ENCODE peak calls at places on chromosome 22, in four cellular contexts. X is AG10803, Q is GM06990, G is astrocyte. V is an unnamed sample.

GRCh38 chr22:50081426-50082196 is 3.6 kb downstream of the MLC1 start:
- DNase-seq in X (no peak), Q (no peak), G (no peak), V (no peak)

GRCh38 chr22:47218671-47219070 is 456.2 kb downstream of the TBC1D22A start:
- DNase-seq in X (no peak), Q (no peak), G (no peak), V (no peak)

GRCh38 chr22:17980638-17981051 is 43.7 kb downstream of the MICAL3 start:
- DNase-seq in X (no peak), Q (peak), G (no peak), V (no peak)

GRCh38 chr22:47816121-47816915 is 1053.9 kb downstream of the TBC1D22A start:
- DNase-seq in X (no peak), Q (no peak), G (no peak), V (no peak)

GRCh38 chr22:50712341-50713007 is 25.5 kb upstream of the ACR start:
- DNase-seq in X (no peak), Q (no peak), G (no peak), V (no peak)

GRCh38 chr22:46454910-46455269 is 82.5 kb downstream of the CELSR1 start:
- DNase-seq in X (no peak), Q (no peak), G (peak), V (no peak)

GRCh38 chr22:48380016-48380665 is 1447.5 kb downstream of the BRD1 start:
- DNase-seq in X (no peak), Q (no peak), G (no peak), V (no peak)

GRCh38 chr22:33969052-33969451 is 48.8 kb upstream of the LARGE1 start:
- DNase-seq in X (no peak), Q (no peak), G (no peak), V (no peak)

GRCh38 chr22:11627798-11628650 is 3900.0 kb upstream of the OR11H1 start:
- DNase-seq in X (no peak), Q (no peak), G (no peak), V (no peak)

GRCh38 chr22:16932577-16932976 is 75.4 kb downstream of the GAB4 start:
- DNase-seq in X (no peak), Q (no peak), G (no peak), V (no peak)

GRCh38 chr22:27274770-27275449 is 526.6 kb downstream of the MN1 start:
- DNase-seq in X (peak), Q (no peak), G (peak), V (no peak)

GRCh38 chr22:38618258-38618657 is 37.9 kb downstream of the FAM227A start:
- DNase-seq in X (no peak), Q (no peak), G (no peak), V (no peak)

GRCh38 chr22:26837784-26838520 is 180.6 kb downstream of the MIAT start:
- DNase-seq in X (no peak), Q (no peak), G (no peak), V (no peak)

GRCh38 chr22:24753919-24754318 is 20.6 kb downstream of the PIWIL3 start:
- DNase-seq in X (no peak), Q (no peak), G (no peak), V (no peak)

GRCh38 chr22:40482391-40482790 is 112.0 kb downstream of the SGSM3 start:
- DNase-seq in X (peak), Q (no peak), G (no peak), V (no peak)

GRCh38 chr22:22103078-22103593 is 120.5 kb upstream of the TOP3B start:
- DNase-seq in X (no peak), Q (no peak), G (no peak), V (no peak)

GRCh38 chr22:41619979-41620645 is 731 bp downstream of the DESI1 start:
- DNase-seq in X (no peak), Q (peak), G (no peak), V (peak)

GRCh38 chr22:50733521-50734342 is 4.3 kb upstream of the ACR start:
- DNase-seq in X (peak), Q (no peak), G (no peak), V (no peak)

GRCh38 chr22:39311592-39312400 is 7.6 kb downstream of the RPL3 start:
- DNase-seq in X (no peak), Q (peak), G (no peak), V (no peak)

GRCh38 chr22:46425011-46425410 is 89.5 kb downstream of the TRMU start:
- DNase-seq in X (peak), Q (no peak), G (peak), V (no peak)

GRCh38 chr22:21615731-21616130 is 14.1 kb downstream of the YDJC start:
- DNase-seq in X (no peak), Q (no peak), G (no peak), V (no peak)

GRCh38 chr22:17918840-17919239 is 105.5 kb downstream of the MICAL3 start:
- DNase-seq in X (peak), Q (no peak), G (peak), V (no peak)

GRCh38 chr22:25630446-25630845 is 66.0 kb downstream of the GRK3 start:
- DNase-seq in X (peak), Q (no peak), G (peak), V (no peak)

GRCh38 chr22:34847072-34847471 is 218.9 kb upstream of the ISX start:
- DNase-seq in X (peak), Q (no peak), G (peak), V (peak)

GRCh38 chr22:38782402-38783094 is 11.4 kb downstream of the DNAL4 start:
- DNase-seq in X (peak), Q (no peak), G (peak), V (peak)

GRCh38 chr22:17115927-17116326 is 5.2 kb downstream of the TMEM121B start:
- DNase-seq in X (no peak), Q (no peak), G (no peak), V (no peak)

GRCh38 chr22:26601726-26602125 is 11.8 kb upstream of the TPST2 start:
- DNase-seq in X (no peak), Q (no peak), G (no peak), V (no peak)

GRCh38 chr22:46508391-46508999 is 28.9 kb downstream of the CELSR1 start:
- DNase-seq in X (no peak), Q (no peak), G (no peak), V (no peak)

GRCh38 chr22:46121523-46122287 is 28.6 kb upstream of the PPARA start:
- DNase-seq in X (peak), Q (no peak), G (no peak), V (no peak)

GRCh38 chr22:38531251-38531956 is 25.3 kb upstream of the DDX17 start:
- DNase-seq in X (no peak), Q (no peak), G (no peak), V (no peak)

GRCh38 chr22:50326959-50327710 is at the start of gene DENND6B:
- DNase-seq in X (peak), Q (peak), G (no peak), V (peak)

GRCh38 chr22:28440517-28441366 is 238.9 kb downstream of the TTC28 start:
- DNase-seq in X (peak), Q (no peak), G (peak), V (no peak)
- TF ChIP-seq CTCF in X (peak), Q (no peak), G (no peak), V (no peak)

DNA sequence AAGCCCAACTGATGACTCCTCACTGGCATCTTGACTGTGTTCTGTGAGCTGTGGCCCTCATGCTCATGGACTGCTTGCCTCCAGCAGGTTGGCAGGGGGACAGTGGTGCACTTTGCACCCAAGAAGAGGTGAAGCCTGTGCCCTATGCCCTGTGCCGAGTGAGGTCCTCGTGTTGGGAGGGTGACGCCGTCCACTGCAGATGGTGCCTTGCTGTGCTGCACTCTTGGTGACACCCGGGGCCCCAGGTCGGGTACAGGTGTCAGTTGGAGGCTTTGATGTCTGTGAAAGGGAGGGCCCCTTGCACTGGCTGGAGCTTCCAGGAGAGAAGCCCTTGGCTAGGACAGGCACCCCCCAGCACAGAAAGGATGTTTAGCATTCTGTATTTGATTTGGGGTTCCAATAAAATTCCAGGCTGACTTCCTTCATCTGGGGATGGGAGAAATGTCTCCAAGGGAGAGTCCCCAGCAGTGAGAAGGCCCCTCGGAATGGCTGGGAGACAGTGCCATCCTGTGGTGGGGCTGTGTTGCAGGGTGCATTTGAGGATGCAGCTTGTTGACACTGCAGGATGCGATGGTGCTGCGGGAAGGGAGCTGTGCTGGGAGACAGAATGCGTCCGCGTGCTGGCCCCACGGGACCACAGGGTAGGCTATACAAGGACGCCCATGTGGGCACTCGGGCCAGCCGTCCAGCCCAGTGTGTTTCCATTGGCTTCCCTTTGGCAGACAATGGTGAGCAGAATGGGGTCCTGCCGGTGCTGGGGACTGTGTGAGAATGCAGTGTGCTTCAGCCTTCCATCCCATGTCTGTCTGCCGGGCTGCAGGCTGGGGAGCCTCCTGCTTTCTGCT is 2.5 kb upstream of the ZDHHC8 start:
- DNase-seq in X (peak), Q (no peak), G (no peak), V (no peak)
- TF ChIP-seq CTCF in X (peak), Q (peak), G (peak), V (peak)

GRCh38 chr22:44968736-44969135 is 41.1 kb downstream of the PHF21B start:
- DNase-seq in X (no peak), Q (no peak), G (no peak), V (no peak)
- TF ChIP-seq CTCF in X (no peak), Q (peak), G (peak), V (no peak)

GRCh38 chr22:43230983-43231723 is 44.2 kb upstream of the TTLL12 start:
- DNase-seq in X (peak), Q (peak), G (no peak), V (peak)
- TF ChIP-seq CTCF in X (peak), Q (peak), G (peak), V (peak)

GRCh38 chr22:37126882-37127281 is 17.4 kb upstream of the TMPRSS6 start:
- DNase-seq in X (no peak), Q (no peak), G (no peak), V (no peak)
- TF ChIP-seq CTCF in X (peak), Q (peak), G (no peak), V (peak)

GRCh38 chr22:32534252-32535215 is 59.9 kb downstream of the FBXO7 start:
- DNase-seq in X (peak), Q (no peak), G (peak), V (no peak)

GRCh38 chr22:32531955-32532818 is 57.6 kb downstream of the FBXO7 start:
- DNase-seq in X (peak), Q (no peak), G (peak), V (no peak)

GRCh38 chr22:32535531-32536190 is 61.0 kb downstream of the FBXO7 start:
- DNase-seq in X (no peak), Q (no peak), G (no peak), V (no peak)

GRCh38 chr22:32532819-32533128 is 58.2 kb downstream of the FBXO7 start:
- DNase-seq in X (no peak), Q (no peak), G (no peak), V (no peak)

GRCh38 chr22:32533265-32534068 is 58.9 kb downstream of the FBXO7 start:
- DNase-seq in X (peak), Q (no peak), G (peak), V (no peak)
- TF ChIP-seq CTCF in X (no peak), Q (no peak), G (no peak), V (no peak)

GRCh38 chr22:23274146-23274526 is 93.8 kb downstream of the BCR start:
- DNase-seq in X (no peak), Q (no peak), G (no peak), V (no peak)

GRCh38 chr22:23275751-23276150 is 95.4 kb downstream of the BCR start:
- DNase-seq in X (no peak), Q (no peak), G (no peak), V (no peak)

GRCh38 chr22:23276656-23277582 is 96.6 kb downstream of the BCR start:
- DNase-seq in X (no peak), Q (no peak), G (no peak), V (no peak)

GRCh38 chr22:23273445-23274145 is 93.3 kb downstream of the BCR start:
- DNase-seq in X (no peak), Q (no peak), G (no peak), V (no peak)

DNA sequence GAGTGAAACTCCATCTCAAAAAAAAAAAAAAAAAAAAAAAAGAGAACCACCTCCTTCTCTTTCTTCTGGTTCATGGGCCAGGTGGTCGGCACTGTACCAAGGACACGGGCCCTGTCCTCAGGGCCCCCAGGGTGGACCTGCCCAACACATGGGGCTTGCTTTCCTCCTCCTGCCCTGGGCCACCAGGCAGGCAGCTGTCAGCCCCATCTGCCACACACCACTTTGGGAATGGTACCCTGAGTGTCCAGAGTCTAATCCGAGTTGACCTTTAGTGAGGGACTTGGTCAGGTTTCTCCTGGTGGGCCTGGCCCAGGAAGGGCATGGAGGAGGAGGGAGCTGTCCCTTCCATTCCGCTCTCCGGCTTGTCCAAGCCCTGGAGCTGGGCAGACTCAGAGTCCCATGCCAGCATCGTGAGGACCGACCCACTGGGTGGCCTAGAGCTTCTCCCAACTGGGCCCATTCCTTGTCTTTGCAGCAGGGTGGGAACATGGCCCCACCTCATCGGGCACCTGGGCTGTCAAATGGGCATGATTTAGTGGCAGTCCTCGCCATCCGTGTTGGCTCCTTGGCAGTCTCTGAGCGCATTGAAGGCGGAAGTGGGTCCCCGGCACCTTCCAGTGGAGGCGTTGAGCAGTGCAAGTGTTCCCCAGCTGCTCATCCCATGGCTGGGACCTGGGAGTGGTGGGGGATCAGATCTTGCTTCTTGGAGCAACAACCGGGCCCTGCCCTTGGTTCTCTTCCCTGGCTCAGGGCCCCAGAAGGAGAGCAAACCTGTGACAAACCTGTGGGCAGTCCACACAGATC is 94.8 kb downstream of the BCR start:
- DNase-seq in X (no peak), Q (no peak), G (no peak), V (no peak)
- TF ChIP-seq CTCF in X (no peak), Q (no peak), G (no peak), V (no peak)

DNA sequence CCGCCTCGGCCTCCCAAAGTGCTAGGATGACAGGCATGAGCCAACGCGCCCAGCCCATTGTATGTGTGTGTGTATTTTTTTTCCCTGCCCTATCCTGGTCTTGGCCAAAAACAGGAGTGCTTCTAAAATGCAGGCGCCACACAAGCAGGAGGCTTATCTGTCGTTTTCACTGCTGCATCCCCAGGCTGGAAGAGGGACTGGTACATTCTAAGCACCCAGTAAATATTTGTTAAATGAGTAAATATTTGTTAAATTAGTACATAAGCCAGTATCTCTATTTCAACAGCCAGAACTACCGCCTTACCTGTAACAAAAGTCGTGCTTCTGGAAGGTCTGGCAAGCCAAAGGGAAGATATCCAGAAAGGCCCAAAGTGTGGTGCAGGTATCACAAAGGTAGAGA is 24.9 kb downstream of the ASCC2 start:
- DNase-seq in X (no peak), Q (no peak), G (no peak), V (no peak)
- TF ChIP-seq CTCF in X (no peak), Q (no peak), G (no peak), V (no peak)

V was measured in GM10248.